ENCODE peak calls at places on chromosomes 6 and 20, in six cellular contexts. Y is naive B cell; O is IMR-90; Q is activated effector memory CD4-positive, alpha-beta T cell treated with Interleukin-2 at 50 U/mL for 16 hours; U is NCI-H1417; T is HFFc6. C is an unnamed sample.

GRCh38 chr6:21259660-21260059 is 333.9 kb upstream of the SOX4 start:
- DNase-seq in Y (no peak), O (no peak), Q (no peak), U (no peak), T (no peak), C (no peak)

GRCh38 chr6:35960192-35960591 is 39.3 kb upstream of the SRPK1 start:
- DNase-seq in Y (no peak), O (peak; percentile 68), Q (no peak), U (no peak), T (peak; percentile 16), C (no peak)

GRCh38 chr6:126107475-126108121 is 121.3 kb downstream of the TRMT11 start:
- DNase-seq in Y (no peak), O (no peak), Q (no peak), U (no peak), T (no peak), C (no peak)

GRCh38 chr20:20711413-20711812 is 1.0 kb downstream of the RALGAPA2 start:
- DNase-seq in Y (peak; percentile 11), O (no peak), Q (peak; percentile 15), U (peak; percentile 33), T (no peak), C (no peak)

GRCh38 chr20:46400828-46401477 is 5.5 kb downstream of the ELMO2 start:
- DNase-seq in Y (no peak), O (peak; percentile 46), Q (no peak), U (no peak), T (peak; percentile 77), C (no peak)

GRCh38 chr20:39829255-39829654 is 859.8 kb downstream of the MAFB start:
- DNase-seq in Y (no peak), O (peak; percentile 41), Q (no peak), U (peak; percentile 20), T (no peak), C (peak; percentile 9)

GRCh38 chr6:22754111-22754510 is 184.7 kb downstream of the HDGFL1 start:
- DNase-seq in Y (no peak), O (peak; percentile 87), Q (no peak), U (no peak), T (no peak), C (no peak)

GRCh38 chr6:39029156-39030011 is 19.2 kb upstream of the GLP1R start:
- DNase-seq in Y (no peak), O (no peak), Q (peak; percentile 8), U (no peak), T (no peak), C (peak; percentile 67)

GRCh38 chr20:62363920-62364851 is 2.9 kb downstream of the LAMA5 start:
- DNase-seq in Y (no peak), O (no peak), Q (no peak), U (no peak), T (no peak), C (no peak)

GRCh38 chr6:6006428-6007310 is at the start of gene NRN1:
- DNase-seq in Y (no peak), O (no peak), Q (no peak), U (no peak), T (no peak), C (peak; percentile 63)

C was measured in GM20000.